ENCODE peak calls at places on chromosomes 11 and 22, in seven cellular contexts. L is cardiac fibroblast, W is tibial artery, S is Caco-2, Y is astrocyte of the spinal cord, N is breast epithelium, Z is mucosa of descending colon. M is an unnamed sample.

GRCh38 chr11:67312187-67313021 is 9.1 kb downstream of the SSH3 start:
- DNase-seq in L (no peak), W (peak), S (peak), Y (no peak), N (peak), Z (peak), M (no peak)

GRCh38 chr11:75673977-75674582 is 5.2 kb upstream of the MAP6 start:
- DNase-seq in L (peak), W (no peak), S (peak), Y (peak), N (no peak), Z (no peak), M (peak)

GRCh38 chr11:74485868-74486267 is 7.7 kb downstream of the LIPT2 start:
- DNase-seq in L (no peak), W (no peak), S (no peak), Y (no peak), N (no peak), Z (no peak), M (no peak)

GRCh38 chr11:76801736-76802135 is 18.6 kb downstream of the TSKU start:
- DNase-seq in L (no peak), W (no peak), S (no peak), Y (no peak), N (no peak), Z (no peak), M (no peak)

GRCh38 chr22:49657275-49657973 is 170.2 kb downstream of the BRD1 start:
- DNase-seq in L (no peak), W (peak), S (no peak), Y (no peak), N (peak), Z (peak), M (no peak)

GRCh38 chr11:46918778-46919513 is 596 bp upstream of the LRP4 start:
- DNase-seq in L (no peak), W (no peak), S (no peak), Y (no peak), N (no peak), Z (no peak), M (no peak)

GRCh38 chr11:17415523-17416104 is 27.2 kb upstream of the KCNJ11 start:
- DNase-seq in L (no peak), W (no peak), S (no peak), Y (no peak), N (no peak), Z (peak), M (no peak)

GRCh38 chr11:134074346-134074745 is 5.5 kb downstream of the JAM3 start:
- DNase-seq in L (peak), W (no peak), S (no peak), Y (no peak), N (no peak), Z (no peak), M (no peak)

GRCh38 chr11:88383446-88383845 is 45.9 kb upstream of the CTSC start:
- DNase-seq in L (no peak), W (no peak), S (no peak), Y (no peak), N (no peak), Z (no peak), M (no peak)

GRCh38 chr11:104320956-104321355 is 157.0 kb upstream of the PDGFD start:
- DNase-seq in L (no peak), W (no peak), S (no peak), Y (no peak), N (no peak), Z (no peak), M (no peak)

GRCh38 chr11:132987936-132988335 is 544.4 kb downstream of the OPCML start:
- DNase-seq in L (no peak), W (no peak), S (no peak), Y (peak), N (no peak), Z (no peak), M (peak)

GRCh38 chr11:94217705-94218104 is 86.7 kb upstream of the IZUMO1R start:
- DNase-seq in L (no peak), W (no peak), S (no peak), Y (no peak), N (no peak), Z (no peak), M (no peak)

GRCh38 chr11:79332017-79332416 is 108.8 kb downstream of the TENM4 start:
- DNase-seq in L (peak), W (no peak), S (no peak), Y (peak), N (no peak), Z (no peak), M (no peak)

GRCh38 chr11:33001281-33001680 is 14.4 kb upstream of the DEPDC7 start:
- DNase-seq in L (no peak), W (no peak), S (no peak), Y (no peak), N (no peak), Z (no peak), M (no peak)

GRCh38 chr11:112334381-112334780 is 73.7 kb upstream of the PLET1 start:
- DNase-seq in L (no peak), W (no peak), S (no peak), Y (no peak), N (no peak), Z (no peak), M (no peak)

GRCh38 chr11:123103326-123103980 is 41.5 kb upstream of the HSPA8 start:
- DNase-seq in L (peak), W (peak), S (peak), Y (peak), N (peak), Z (no peak), M (peak)

GRCh38 chr11:72005347-72006260 is 6.9 kb downstream of the IL18BP start:
- DNase-seq in L (no peak), W (no peak), S (no peak), Y (no peak), N (no peak), Z (no peak), M (no peak)

GRCh38 chr11:79428406-79428805 is 12.4 kb downstream of the TENM4 start:
- DNase-seq in L (no peak), W (no peak), S (no peak), Y (no peak), N (no peak), Z (no peak), M (peak)

GRCh38 chr22:17264321-17265052 is 45.3 kb upstream of the ADA2 start:
- DNase-seq in L (peak), W (no peak), S (no peak), Y (peak), N (no peak), Z (no peak), M (no peak)

GRCh38 chr11:122656631-122657101 is 1.1 kb downstream of the UBASH3B start:
- DNase-seq in L (peak), W (no peak), S (peak), Y (peak), N (peak), Z (no peak), M (peak)

GRCh38 chr11:70882716-70883085 is 369.7 kb downstream of the SHANK2 start:
- DNase-seq in L (no peak), W (no peak), S (no peak), Y (no peak), N (no peak), Z (no peak), M (no peak)

GRCh38 chr11:118930152-118930712 is 4.5 kb upstream of the BCL9L start:
- DNase-seq in L (peak), W (peak), S (peak), Y (peak), N (peak), Z (peak), M (peak)

GRCh38 chr22:43126506-43127165 is 16.1 kb downstream of the BIK start:
- DNase-seq in L (peak), W (no peak), S (peak), Y (peak), N (no peak), Z (peak), M (peak)

GRCh38 chr11:116927163-116927772 is 89.8 kb upstream of the APOA1 start:
- DNase-seq in L (no peak), W (no peak), S (no peak), Y (no peak), N (no peak), Z (no peak), M (no peak)

GRCh38 chr22:37284807-37285355 is 2.6 kb downstream of the CYTH4 start:
- DNase-seq in L (no peak), W (peak), S (no peak), Y (no peak), N (peak), Z (peak), M (no peak)

GRCh38 chr11:34063061-34063795 is 11.7 kb downstream of the CAPRIN1 start:
- DNase-seq in L (no peak), W (no peak), S (no peak), Y (no peak), N (no peak), Z (no peak), M (no peak)

GRCh38 chr11:70532066-70532440 is 133.7 kb downstream of the CTTN start:
- DNase-seq in L (no peak), W (no peak), S (peak), Y (no peak), N (no peak), Z (peak), M (no peak)

GRCh38 chr11:69218271-69218682 is 62.5 kb downstream of the SMIM38 start:
- DNase-seq in L (no peak), W (no peak), S (peak), Y (no peak), N (no peak), Z (no peak), M (no peak)

GRCh38 chr11:19345848-19346681 is 105.3 kb upstream of the E2F8 start:
- DNase-seq in L (peak), W (no peak), S (no peak), Y (peak), N (no peak), Z (no peak), M (no peak)

GRCh38 chr11:15969281-15969680 is 387.1 kb downstream of the SOX6 start:
- DNase-seq in L (peak), W (peak), S (no peak), Y (peak), N (no peak), Z (no peak), M (peak)

GRCh38 chr22:39207141-39208012 is 37.4 kb downstream of the PDGFB start:
- DNase-seq in L (peak), W (peak), S (peak), Y (peak), N (no peak), Z (no peak), M (no peak)

GRCh38 chr11:128717581-128717980 is 23.7 kb downstream of the FLI1 start:
- DNase-seq in L (no peak), W (no peak), S (no peak), Y (no peak), N (no peak), Z (no peak), M (no peak)

DNA sequence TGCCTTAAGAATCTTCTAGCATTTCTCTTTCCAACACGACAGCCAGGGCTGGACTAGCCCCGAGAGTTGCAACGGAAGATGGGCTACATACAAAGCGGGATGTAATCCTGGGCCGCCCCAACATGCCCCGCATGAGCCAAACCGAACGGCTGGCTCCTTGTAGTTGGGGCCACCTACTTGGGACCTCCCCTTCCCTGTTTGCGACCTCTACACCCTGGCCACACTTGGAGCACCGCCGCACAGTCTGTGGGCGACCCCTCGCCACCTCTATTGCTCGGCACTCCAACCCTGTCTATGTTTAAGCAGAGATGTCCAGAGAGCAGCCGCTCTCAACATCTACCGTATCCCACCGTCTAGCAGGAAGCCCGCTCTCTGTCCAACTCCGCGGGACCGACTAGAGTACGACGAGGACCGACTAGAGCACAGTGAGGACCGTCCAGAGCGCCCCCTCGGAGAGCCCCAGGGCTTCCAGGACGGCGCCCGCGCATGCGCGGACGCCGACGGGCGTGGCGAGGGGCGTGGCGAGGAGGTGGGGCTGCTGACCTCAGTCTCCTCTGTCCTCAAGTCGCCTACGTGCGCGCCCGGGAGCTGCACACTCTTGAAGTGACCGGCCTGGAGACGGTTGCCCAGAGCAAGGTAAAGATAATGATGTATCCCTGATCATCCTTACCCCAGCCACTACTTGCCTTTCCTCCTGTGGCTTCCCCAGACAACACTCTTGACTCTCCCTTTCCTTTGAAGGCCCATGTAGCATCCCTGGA is 32.3 kb downstream of the NEAT1 start:
- DNase-seq in L (peak), W (peak), S (peak), Y (peak), N (peak), Z (peak), M (peak)
- TF ChIP-seq CTCF in L (no peak), W (no peak), S (peak), Y (peak), N (no peak), Z (no peak), M (no peak)

GRCh38 chr11:12137938-12138731 is 27.7 kb downstream of the MICAL2 start:
- DNase-seq in L (peak), W (no peak), S (peak), Y (peak), N (no peak), Z (no peak), M (peak)
- TF ChIP-seq CTCF in L (no peak), W (peak), S (no peak), Y (no peak), N (no peak), Z (no peak), M (no peak)

GRCh38 chr22:45451988-45452387 is 38.5 kb downstream of the RIBC2 start:
- DNase-seq in L (no peak), W (no peak), S (no peak), Y (no peak), N (no peak), Z (no peak), M (no peak)
- TF ChIP-seq CTCF in L (no peak), W (no peak), S (no peak), Y (no peak), N (no peak), Z (no peak), M (no peak)

GRCh38 chr11:9613118-9613829 is 39.8 kb downstream of the WEE1 start:
- DNase-seq in L (peak), W (peak), S (peak), Y (peak), N (peak), Z (peak), M (peak)
- TF ChIP-seq CTCF in L (peak), W (peak), S (peak), Y (peak), N (peak), Z (peak), M (peak)

GRCh38 chr11:83401506-83402225 is 115.5 kb upstream of the CCDC90B start:
- DNase-seq in L (no peak), W (no peak), S (no peak), Y (no peak), N (no peak), Z (no peak), M (no peak)
- TF ChIP-seq CTCF in L (no peak), W (no peak), S (no peak), Y (no peak), N (no peak), Z (no peak), M (no peak)

GRCh38 chr11:60927600-60927999 is 3.3 kb downstream of the TMEM132A start:
- DNase-seq in L (no peak), W (no peak), S (peak), Y (no peak), N (peak), Z (no peak), M (no peak)

GRCh38 chr11:60925685-60926267 is 1.5 kb downstream of the TMEM132A start:
- DNase-seq in L (no peak), W (no peak), S (no peak), Y (no peak), N (no peak), Z (no peak), M (peak)

GRCh38 chr11:60927061-60927592 is 2.9 kb downstream of the TMEM132A start:
- DNase-seq in L (no peak), W (no peak), S (peak), Y (no peak), N (no peak), Z (no peak), M (no peak)

GRCh38 chr11:60924906-60925684 is 835 bp downstream of the TMEM132A start:
- DNase-seq in L (no peak), W (no peak), S (peak), Y (no peak), N (no peak), Z (no peak), M (no peak)

DNA sequence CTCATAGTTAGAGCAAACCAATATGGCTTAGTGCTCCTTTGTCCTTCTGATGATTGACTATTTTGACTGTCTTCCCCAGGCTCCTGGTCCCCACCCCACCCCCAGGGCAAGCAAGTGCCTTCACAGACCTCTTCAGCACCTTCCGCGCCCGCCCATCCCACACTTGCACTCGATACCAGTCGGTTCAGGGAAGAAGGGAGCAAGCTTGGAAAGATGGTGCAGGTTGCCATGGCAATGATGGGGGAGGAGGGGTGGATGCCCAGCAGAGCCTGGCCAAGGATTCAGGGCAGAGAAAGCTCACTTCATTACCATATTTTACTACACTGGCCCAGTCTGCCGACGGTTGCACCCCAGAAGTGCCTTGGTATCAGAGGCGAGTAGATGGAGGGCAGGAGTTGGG is 2.2 kb downstream of the TMEM132A start:
- DNase-seq in L (no peak), W (no peak), S (no peak), Y (no peak), N (no peak), Z (no peak), M (no peak)
- TF ChIP-seq CTCF in L (no peak), W (no peak), S (no peak), Y (no peak), N (no peak), Z (no peak), M (no peak)

GRCh38 chr22:30982501-30982900 is 13.4 kb downstream of the TUG1 start:
- DNase-seq in L (no peak), W (no peak), S (no peak), Y (no peak), N (no peak), Z (no peak), M (no peak)

GRCh38 chr22:30984317-30984716 is 15.3 kb downstream of the TUG1 start:
- DNase-seq in L (no peak), W (no peak), S (no peak), Y (no peak), N (no peak), Z (no peak), M (no peak)

GRCh38 chr22:30979932-30980331 is 10.9 kb downstream of the TUG1 start:
- DNase-seq in L (no peak), W (no peak), S (no peak), Y (no peak), N (no peak), Z (no peak), M (no peak)

DNA sequence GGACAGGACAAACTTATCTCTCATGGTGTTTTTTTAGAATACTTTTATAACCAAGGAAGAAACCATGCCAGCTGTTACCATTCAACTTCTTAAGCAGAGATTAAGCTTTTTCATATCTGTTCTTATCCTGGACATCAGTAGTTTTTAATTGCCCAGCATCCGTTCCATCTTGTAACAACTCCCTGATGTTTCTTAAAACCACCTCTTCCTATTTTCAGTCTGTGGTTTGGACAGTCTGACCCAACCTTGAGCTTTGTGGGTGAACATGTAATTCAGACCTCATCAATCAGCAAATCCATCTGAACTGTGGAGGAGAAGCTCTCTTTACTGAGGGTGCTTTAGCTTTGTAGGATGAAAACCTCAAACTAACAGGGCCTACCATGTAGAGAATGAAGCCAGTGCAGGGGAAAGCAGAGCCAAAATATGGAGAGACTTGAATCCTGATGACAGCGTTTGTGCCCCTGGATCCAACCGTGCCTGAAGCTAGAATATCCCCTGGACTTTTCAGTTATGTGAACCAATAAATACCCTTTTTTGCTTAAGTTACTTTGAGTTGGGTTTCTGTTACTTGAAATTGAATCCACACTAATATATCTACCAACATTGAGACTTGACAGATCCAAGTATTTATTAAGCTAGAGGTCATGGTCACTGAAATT is 9.4 kb downstream of the TUG1 start:
- DNase-seq in L (no peak), W (no peak), S (no peak), Y (no peak), N (no peak), Z (no peak), M (no peak)
- TF ChIP-seq CTCF in L (no peak), W (no peak), S (no peak), Y (no peak), N (no peak), Z (no peak), M (no peak)

GRCh38 chr11:107651672-107652071 is 60.2 kb downstream of the SLN start:
- DNase-seq in L (no peak), W (no peak), S (no peak), Y (no peak), N (no peak), Z (no peak), M (peak)
- TF ChIP-seq CTCF in L (no peak), W (no peak), S (no peak), Y (peak), N (no peak), Z (no peak), M (peak)

GRCh38 chr11:8230178-8230859 is 33.4 kb downstream of the LMO1 start:
- DNase-seq in L (no peak), W (no peak), S (no peak), Y (no peak), N (no peak), Z (no peak), M (no peak)
- TF ChIP-seq CTCF in L (no peak), W (no peak), S (no peak), Y (no peak), N (no peak), Z (no peak), M (peak)

M was measured in HFFc6.